ENCODE peak calls at places on chromosome 2, in eight cellular contexts. Z is tibial artery, G is ELR, Y is GM12892, U is NCI-H1092 treated with DMSO at 0.1 percent for 48 hours, Q is activated T-cell treated with anti-CD3 and anti-CD28 coated beads for 24 hours, H is IMR-90, V is COR-L47. X is an unnamed sample.

GRCh38 chr2:32768387-32769174 is 140.7 kb downstream of the TTC27 start:
- DNase-seq in U (no peak), Z (no peak), V (no peak), Q (no peak), G (no peak), H (no peak), Y (no peak), X (no peak)

GRCh38 chr2:189411860-189412259 is 29.4 kb upstream of the WDR75 start:
- DNase-seq in Q (no peak), G (peak), V (no peak), Y (no peak), Z (no peak), H (peak), U (no peak), X (no peak)

GRCh38 chr2:239110595-239111048 is 262.7 kb downstream of the TWIST2 start:
- DNase-seq in V (no peak), Y (no peak), Z (no peak), H (peak), Q (no peak), G (no peak), U (no peak), X (no peak)

GRCh38 chr2:190365499-190366204 is 22.3 kb downstream of the INPP1 start:
- DNase-seq in Y (no peak), Z (no peak), Q (no peak), V (peak), U (no peak), H (no peak), G (no peak), X (no peak)

GRCh38 chr2:63035169-63035568 is 15.5 kb upstream of the OTX1 start:
- DNase-seq in U (no peak), Z (no peak), G (peak), V (no peak), H (no peak), Y (no peak), Q (no peak), X (no peak)

GRCh38 chr2:88832256-88832991 is 141.0 kb downstream of the RPIA start:
- DNase-seq in G (peak), Z (no peak), U (no peak), Q (no peak), H (no peak), V (no peak), Y (no peak), X (peak)

GRCh38 chr2:238873401-238873801 is 25.5 kb downstream of the TWIST2 start:
- DNase-seq in U (no peak), Z (no peak), V (no peak), H (no peak), Q (no peak), Y (no peak), G (no peak), X (no peak)

GRCh38 chr2:437772-438393 is 150.0 kb upstream of the ALKAL2 start:
- DNase-seq in U (peak), H (no peak), Z (no peak), G (no peak), Y (peak), Q (peak), V (peak), X (peak)

GRCh38 chr2:238069877-238070276 is 9.1 kb downstream of the SCLY start:
- DNase-seq in Y (no peak), Z (no peak), V (no peak), G (no peak), Q (no peak), U (no peak), H (no peak), X (no peak)

GRCh38 chr2:9010866-9011265 is 7.4 kb upstream of the MBOAT2 start:
- DNase-seq in Z (no peak), V (no peak), Q (no peak), U (peak), Y (no peak), G (no peak), H (peak), X (no peak)

GRCh38 chr2:179796213-179797007 is 65.0 kb downstream of the ZNF385B start:
- DNase-seq in H (no peak), Z (no peak), G (no peak), U (no peak), V (no peak), Q (no peak), Y (no peak), X (no peak)

GRCh38 chr2:240959214-240959940 is 39.0 kb upstream of the SNED1 start:
- DNase-seq in U (no peak), G (no peak), Y (peak), V (no peak), H (no peak), Z (peak), Q (no peak), X (no peak)

GRCh38 chr2:86808315-86809161 is 17.8 kb upstream of the CD8A start:
- DNase-seq in Q (peak), Y (peak), Z (peak), G (peak), U (peak), V (peak), H (peak), X (peak)

GRCh38 chr2:132984731-132985130 is 314.7 kb upstream of the LYPD1 start:
- DNase-seq in Z (no peak), G (no peak), Y (no peak), V (no peak), U (peak), H (no peak), Q (no peak), X (no peak)

GRCh38 chr2:109385506-109385905 is 228.3 kb downstream of the SEPTIN10 start:
- DNase-seq in V (no peak), H (no peak), Z (peak), U (no peak), Y (no peak), Q (no peak), G (no peak), X (no peak)

GRCh38 chr2:42967959-42968674 is 175.7 kb upstream of the HAAO start:
- DNase-seq in U (no peak), Y (no peak), G (peak), V (no peak), Q (no peak), H (peak), Z (peak), X (no peak)

GRCh38 chr2:234395801-234396478 is 100.9 kb downstream of the ARL4C start:
- DNase-seq in Z (no peak), U (peak), H (no peak), V (peak), G (no peak), Y (no peak), Q (no peak), X (no peak)